ENCODE peak calls at places on chromosomes 2 and 18, in seven cellular contexts. L is fibroblast of lung; G is lung; D is Jurkat, Clone E6-1; K is body of pancreas; H is stomach; X is AG04450. V is an unnamed sample.

GRCh38 chr2:105426626-105427292 is 27.9 kb upstream of the FHL2 start:
- DNase-seq in H (no peak), K (no peak), X (no peak), G (no peak), D (no peak), L (no peak), V (no peak)

GRCh38 chr18:65257157-65257556 is 493.7 kb upstream of the CDH7 start:
- DNase-seq in H (no peak), X (no peak), G (no peak), K (no peak), D (no peak), L (no peak), V (no peak)

GRCh38 chr2:74953796-74954499 is 4.5 kb upstream of the POLE4 start:
- DNase-seq in K (no peak), X (no peak), H (no peak), G (no peak), L (no peak), D (no peak), V (no peak)

GRCh38 chr2:138559648-138560047 is 58.1 kb downstream of the SPOPL start:
- DNase-seq in H (no peak), D (no peak), K (no peak), X (no peak), L (peak; percentile 22), G (no peak), V (no peak)

GRCh38 chr2:98669675-98670074 is 61.3 kb downstream of the MGAT4A start:
- DNase-seq in K (peak; percentile 69), D (no peak), G (no peak), H (no peak), X (no peak), L (peak; percentile 4), V (no peak)

GRCh38 chr18:69947361-69948106 is at the start of gene CD226:
- DNase-seq in X (no peak), L (no peak), D (peak; percentile 87), G (no peak), K (no peak), H (no peak), V (no peak)

GRCh38 chr2:117832905-117833613 is 18.6 kb downstream of the DDX18 start:
- DNase-seq in X (no peak), K (no peak), H (no peak), L (peak; percentile 36), G (no peak), D (no peak), V (no peak)

GRCh38 chr2:217182996-217183395 is 323.1 kb upstream of the TNP1 start:
- DNase-seq in X (no peak), H (no peak), G (no peak), D (no peak), K (no peak), L (no peak), V (no peak)

GRCh38 chr18:35942133-35942532 is 30.3 kb upstream of the RMP24 start:
- DNase-seq in X (no peak), L (no peak), K (no peak), D (no peak), H (no peak), G (peak; percentile 15), V (no peak)

GRCh38 chr2:18476484-18476883 is 84.0 kb downstream of the RDH14 start:
- DNase-seq in H (no peak), L (no peak), K (no peak), X (no peak), G (no peak), D (no peak), V (no peak)

GRCh38 chr2:180203972-180204371 is 196.9 kb upstream of the CWC22 start:
- DNase-seq in D (no peak), H (no peak), G (no peak), L (peak; percentile 40), X (no peak), K (no peak), V (no peak)

GRCh38 chr2:26035110-26035728 is 1.3 kb downstream of the RAB10 start:
- DNase-seq in G (no peak), D (no peak), X (no peak), K (no peak), L (no peak), H (no peak), V (no peak)

GRCh38 chr18:34595673-34596072 is 114.4 kb upstream of the DTNA start:
- DNase-seq in G (no peak), D (no peak), K (no peak), L (peak; percentile 61), X (peak; percentile 8), H (no peak), V (no peak)

GRCh38 chr2:9144047-9144446 is 62.6 kb upstream of the ASAP2 start:
- DNase-seq in L (peak; percentile 69), K (no peak), X (no peak), H (no peak), D (no peak), G (no peak), V (no peak)

GRCh38 chr2:235780410-235780809 is 286.6 kb downstream of the AGAP1 start:
- DNase-seq in K (no peak), H (no peak), D (no peak), X (no peak), L (no peak), G (no peak), V (no peak)

GRCh38 chr2:6358985-6359384 is 506.7 kb downstream of the CMPK2 start:
- DNase-seq in G (no peak), L (no peak), H (no peak), X (no peak), K (no peak), D (no peak), V (no peak)

GRCh38 chr2:54619660-54620231 is 103.7 kb upstream of the EML6 start:
- DNase-seq in D (no peak), H (peak; percentile 63), L (no peak), G (no peak), X (no peak), K (no peak), V (no peak)

GRCh38 chr18:10153924-10154635 is 240.3 kb downstream of the VAPA start:
- DNase-seq in L (no peak), K (no peak), X (no peak), D (no peak), H (no peak), G (no peak), V (no peak)

GRCh38 chr2:132975490-132976105 is 305.6 kb upstream of the LYPD1 start:
- DNase-seq in L (no peak), H (no peak), G (no peak), K (no peak), X (no peak), D (no peak), V (no peak)

GRCh38 chr18:65725421-65726050 is 25.3 kb upstream of the CDH7 start:
- DNase-seq in X (no peak), K (peak; percentile 40), H (no peak), G (no peak), L (no peak), D (no peak), V (no peak)

GRCh38 chr18:11040823-11041712 is 108.3 kb downstream of the PIEZO2 start:
- DNase-seq in H (no peak), L (peak; percentile 80), D (peak; percentile 26), X (peak; percentile 30), G (peak; percentile 48), K (peak; percentile 68), V (no peak)

GRCh38 chr2:4140284-4140962 is 437.0 kb downstream of the DCDC2C start:
- DNase-seq in L (no peak), D (no peak), K (peak; percentile 38), H (no peak), X (no peak), G (no peak), V (no peak)

GRCh38 chr2:64634338-64635267 is 19.1 kb downstream of the SERTAD2 start:
- DNase-seq in D (no peak), H (no peak), K (no peak), G (no peak), L (peak; percentile 92), X (no peak), V (no peak)

GRCh38 chr2:217568289-217568985 is 434.4 kb downstream of the TNS1 start:
- DNase-seq in K (no peak), L (no peak), D (no peak), G (no peak), X (peak; percentile 11), H (no peak), V (peak; percentile 88)

DNA sequence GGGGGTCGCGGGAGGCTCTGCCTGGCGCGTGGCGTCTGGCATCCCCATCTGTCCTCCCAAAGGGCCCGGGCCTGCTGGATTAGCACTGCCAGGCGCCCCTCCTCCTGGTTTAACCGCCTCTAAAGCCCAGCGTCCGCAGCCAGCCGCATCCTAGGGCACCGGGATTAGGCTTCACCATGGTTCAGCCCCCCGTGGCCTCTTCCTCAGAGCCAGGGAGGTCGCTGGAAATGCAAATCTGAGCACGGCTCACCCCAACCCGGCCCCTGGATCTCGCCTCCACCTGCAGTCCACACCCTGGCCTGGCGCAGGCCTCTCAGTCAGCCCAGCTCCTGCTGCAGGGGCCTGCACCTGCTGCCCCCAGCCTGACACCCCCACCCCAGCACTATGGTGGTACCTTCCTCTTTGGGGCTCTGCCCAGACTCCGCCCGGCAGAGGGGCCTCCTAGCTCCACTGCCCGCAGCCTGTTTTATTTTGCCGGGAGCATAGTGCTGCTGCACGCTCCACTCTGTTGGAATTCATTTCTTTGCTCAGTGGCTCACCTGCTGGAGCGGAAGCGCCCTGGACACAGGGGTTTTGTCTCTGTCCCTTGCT is 13.2 kb downstream of the PRELID3A start:
- DNase-seq in L (no peak), H (no peak), K (no peak), X (no peak), G (no peak), D (no peak), V (no peak)
- H3K4me3 ChIP-seq in L (no peak overlapping the region), H (peak overlapping the region; percentile 64), K (no peak overlapping the region), X (no peak overlapping the region), G (no peak overlapping the region), D (no peak overlapping the region), V (peak overlapping the region; percentile 62)

DNA sequence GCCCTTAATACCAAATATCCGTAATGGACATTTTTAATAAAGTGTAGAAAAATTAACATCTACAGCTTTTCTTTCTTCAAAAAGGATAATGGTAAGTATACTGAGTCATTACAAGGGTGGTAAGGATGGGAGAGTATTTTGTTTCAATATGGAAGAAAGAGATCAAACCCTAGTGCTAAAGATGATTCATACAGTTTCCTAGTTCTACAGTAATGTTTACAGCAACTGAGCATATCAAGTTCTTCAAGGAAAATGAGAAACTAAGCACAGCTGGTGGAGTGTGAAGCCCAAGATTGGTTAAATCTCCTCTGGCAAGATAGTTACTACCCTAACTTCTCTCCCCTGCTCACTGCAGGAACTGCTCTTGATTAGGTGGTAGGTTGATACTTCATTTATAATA is 467.5 kb downstream of the XIRP2 start:
- DNase-seq in D (no peak), X (peak; percentile 46), G (no peak), H (no peak), L (peak; percentile 85), K (no peak), V (no peak)
- H3K4me3 ChIP-seq in D (no peak overlapping the region), X (no peak overlapping the region), G (no peak overlapping the region), H (no peak overlapping the region), L (no peak overlapping the region), K (no peak overlapping the region), V (no peak overlapping the region)

GRCh38 chr18:59835656-59836379 is 64.0 kb upstream of the PMAIP1 start:
- DNase-seq in H (no peak), G (no peak), X (no peak), K (no peak), L (no peak), D (no peak), V (no peak)
- H3K4me3 ChIP-seq in H (no peak overlapping the region), G (no peak overlapping the region), X (no peak overlapping the region), K (no peak overlapping the region), L (no peak overlapping the region), D (no peak overlapping the region), V (no peak overlapping the region)

DNA sequence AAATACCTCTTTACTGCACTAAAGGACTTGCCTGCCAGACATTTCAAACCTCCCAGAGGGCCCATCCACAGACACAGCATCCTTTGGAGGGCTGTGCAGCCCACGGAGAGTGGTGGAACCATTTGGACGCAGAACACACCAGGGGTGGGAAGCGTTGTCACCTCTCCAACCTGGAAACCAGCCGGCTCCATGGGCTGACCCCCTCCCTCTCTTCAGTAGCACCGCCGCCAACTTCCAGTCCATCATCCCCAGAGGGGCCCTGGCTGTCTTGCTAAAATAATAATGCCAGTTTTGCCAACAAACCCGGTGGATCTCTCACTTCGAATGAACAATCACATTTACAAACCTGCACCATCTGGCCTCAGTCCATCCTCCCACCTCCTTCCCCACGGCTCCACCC is 203.9 kb downstream of the FBXO15 start:
- DNase-seq in D (no peak), G (no peak), X (no peak), K (no peak), L (no peak), H (no peak), V (no peak)
- H3K4me3 ChIP-seq in D (no peak overlapping the region), G (no peak overlapping the region), X (no peak overlapping the region), K (no peak overlapping the region), L (no peak overlapping the region), H (no peak overlapping the region), V (no peak overlapping the region)